ENCODE peak calls at places on chromosomes 5 and 9, in five cellular contexts. One of them, this sample, is unnamed.

GRCh38 chr5:137292461-137293025 is 206.6 kb downstream of the SPOCK1 start:
- DNase-seq in A549: no peak
- DNase-seq in HepG2: no peak
- DNase-seq in K562: no peak
- DNase-seq in GM12878: no peak
- DNase-seq in this sample: no peak

GRCh38 chr5:113176196-113176595 is 199.6 kb downstream of the DCP2 start:
- DNase-seq in A549: no peak
- DNase-seq in HepG2: no peak
- DNase-seq in K562: no peak
- DNase-seq in GM12878: no peak
- DNase-seq in this sample: no peak

GRCh38 chr5:136106351-136106750 is 26.3 kb upstream of the SMAD5 start:
- DNase-seq in A549: no peak
- DNase-seq in HepG2: no peak
- DNase-seq in K562: no peak
- DNase-seq in GM12878: no peak
- DNase-seq in this sample: no peak

GRCh38 chr9:131545003-131545785 is at the start of gene PRRT1B:
- DNase-seq in A549: peak
- DNase-seq in HepG2: peak
- DNase-seq in K562: no peak
- DNase-seq in GM12878: no peak
- DNase-seq in this sample: no peak

GRCh38 chr9:2602704-2603116 is 18.9 kb upstream of the VLDLR start:
- DNase-seq in A549: peak
- DNase-seq in HepG2: no peak
- DNase-seq in K562: no peak
- DNase-seq in GM12878: peak
- DNase-seq in this sample: no peak

GRCh38 chr9:14910178-14910805 is at the start of gene FREM1:
- DNase-seq in A549: no peak
- DNase-seq in HepG2: peak
- DNase-seq in K562: no peak
- DNase-seq in GM12878: no peak
- DNase-seq in this sample: peak

GRCh38 chr5:179720222-179720621 is 12.4 kb upstream of the MAML1 start:
- DNase-seq in A549: no peak
- DNase-seq in HepG2: no peak
- DNase-seq in K562: no peak
- DNase-seq in GM12878: no peak
- DNase-seq in this sample: no peak

GRCh38 chr5:2324788-2325187 is 426.7 kb downstream of the IRX2 start:
- DNase-seq in A549: no peak
- DNase-seq in HepG2: no peak
- DNase-seq in K562: no peak
- DNase-seq in GM12878: no peak
- DNase-seq in this sample: no peak

GRCh38 chr5:5799826-5800225 is 377.3 kb downstream of the ICE1 start:
- DNase-seq in A549: no peak
- DNase-seq in HepG2: no peak
- DNase-seq in K562: no peak
- DNase-seq in GM12878: no peak
- DNase-seq in this sample: peak

GRCh38 chr5:164184158-164184557 is 678.7 kb downstream of the MAT2B start:
- DNase-seq in A549: no peak
- DNase-seq in HepG2: no peak
- DNase-seq in K562: no peak
- DNase-seq in GM12878: no peak
- DNase-seq in this sample: no peak

GRCh38 chr9:131410051-131410491 is 16.2 kb downstream of the PRRC2B start:
- DNase-seq in A549: no peak
- DNase-seq in HepG2: no peak
- DNase-seq in K562: peak
- DNase-seq in GM12878: no peak
- DNase-seq in this sample: no peak

GRCh38 chr5:34762321-34762871 is 76.6 kb upstream of the TTC23L start:
- DNase-seq in A549: no peak
- DNase-seq in HepG2: no peak
- DNase-seq in K562: no peak
- DNase-seq in GM12878: no peak
- DNase-seq in this sample: no peak

GRCh38 chr5:36696059-36696673 is 89.8 kb downstream of the SLC1A3 start:
- DNase-seq in A549: peak
- DNase-seq in HepG2: peak
- DNase-seq in K562: peak
- DNase-seq in GM12878: no peak
- DNase-seq in this sample: peak

GRCh38 chr5:139689631-139690384 is 41.7 kb downstream of the CXXC5 start:
- DNase-seq in A549: peak
- DNase-seq in HepG2: no peak
- DNase-seq in K562: peak
- DNase-seq in GM12878: no peak
- DNase-seq in this sample: no peak

GRCh38 chr9:17291766-17292165 is 156.9 kb downstream of the CNTLN start:
- DNase-seq in A549: no peak
- DNase-seq in HepG2: no peak
- DNase-seq in K562: no peak
- DNase-seq in GM12878: no peak
- DNase-seq in this sample: no peak

GRCh38 chr9:97046228-97046627 is 7.3 kb upstream of the CTSV start:
- DNase-seq in A549: peak
- DNase-seq in HepG2: peak
- DNase-seq in K562: no peak
- DNase-seq in GM12878: no peak
- DNase-seq in this sample: peak

GRCh38 chr9:77848897-77849296 is 182.7 kb downstream of the GNAQ start:
- DNase-seq in A549: peak
- DNase-seq in HepG2: no peak
- DNase-seq in K562: no peak
- DNase-seq in GM12878: no peak
- DNase-seq in this sample: no peak

GRCh38 chr5:143140492-143141231 is 262.8 kb downstream of the NR3C1 start:
- DNase-seq in A549: no peak
- DNase-seq in HepG2: no peak
- DNase-seq in K562: no peak
- DNase-seq in GM12878: no peak
- DNase-seq in this sample: no peak

GRCh38 chr9:114416290-114416689 is 28.5 kb upstream of the AKNA start:
- DNase-seq in A549: no peak
- DNase-seq in HepG2: no peak
- DNase-seq in K562: no peak
- DNase-seq in GM12878: no peak
- DNase-seq in this sample: no peak

GRCh38 chr5:141808857-141809256 is 69.4 kb downstream of the PCDH1 start:
- DNase-seq in A549: no peak
- DNase-seq in HepG2: no peak
- DNase-seq in K562: no peak
- DNase-seq in GM12878: no peak
- DNase-seq in this sample: no peak

GRCh38 chr9:34500623-34501267 is 22.0 kb downstream of the ENHO start:
- DNase-seq in A549: peak
- DNase-seq in HepG2: peak
- DNase-seq in K562: peak
- DNase-seq in GM12878: no peak
- DNase-seq in this sample: no peak

GRCh38 chr5:37495668-37496067 is 116.5 kb downstream of the WDR70 start:
- DNase-seq in A549: peak
- DNase-seq in HepG2: no peak
- DNase-seq in K562: no peak
- DNase-seq in GM12878: no peak
- DNase-seq in this sample: no peak

GRCh38 chr5:101370240-101370639 is 467.2 kb upstream of the ST8SIA4 start:
- DNase-seq in A549: no peak
- DNase-seq in HepG2: no peak
- DNase-seq in K562: no peak
- DNase-seq in GM12878: no peak
- DNase-seq in this sample: no peak

GRCh38 chr9:124939944-124940343 is 939 bp downstream of the GOLGA1 start:
- DNase-seq in A549: no peak
- DNase-seq in HepG2: no peak
- DNase-seq in K562: no peak
- DNase-seq in GM12878: no peak
- DNase-seq in this sample: no peak

GRCh38 chr5:40685952-40686351 is 6.2 kb downstream of the PTGER4 start:
- DNase-seq in A549: no peak
- DNase-seq in HepG2: no peak
- DNase-seq in K562: no peak
- DNase-seq in GM12878: no peak
- DNase-seq in this sample: no peak

GRCh38 chr9:16653491-16654407 is 216.7 kb downstream of the BNC2 start:
- DNase-seq in A549: no peak
- DNase-seq in HepG2: peak
- DNase-seq in K562: no peak
- DNase-seq in GM12878: no peak
- DNase-seq in this sample: no peak

GRCh38 chr5:120096413-120096812 is 367.7 kb upstream of the PRR16 start:
- DNase-seq in A549: peak
- DNase-seq in HepG2: no peak
- DNase-seq in K562: no peak
- DNase-seq in GM12878: no peak
- DNase-seq in this sample: no peak

GRCh38 chr5:120092649-120093048 is 371.5 kb upstream of the PRR16 start:
- DNase-seq in A549: no peak
- DNase-seq in HepG2: no peak
- DNase-seq in K562: no peak
- DNase-seq in GM12878: no peak
- DNase-seq in this sample: no peak

GRCh38 chr5:120091376-120091948 is 372.6 kb upstream of the PRR16 start:
- DNase-seq in A549: no peak
- DNase-seq in HepG2: no peak
- DNase-seq in K562: no peak
- DNase-seq in GM12878: no peak
- DNase-seq in this sample: no peak

GRCh38 chr5:120088831-120089230 is 375.3 kb upstream of the PRR16 start:
- DNase-seq in A549: no peak
- DNase-seq in HepG2: no peak
- DNase-seq in K562: no peak
- DNase-seq in GM12878: no peak
- DNase-seq in this sample: no peak

GRCh38 chr5:120093178-120093577 is 370.9 kb upstream of the PRR16 start:
- DNase-seq in A549: no peak
- DNase-seq in HepG2: no peak
- DNase-seq in K562: no peak
- DNase-seq in GM12878: no peak
- DNase-seq in this sample: no peak
- TF ChIP-seq KDM1A in A549: no peak
- TF ChIP-seq KDM1A in HepG2: no peak
- TF ChIP-seq KDM1A in K562: no peak
- TF ChIP-seq KDM1A in GM12878: no peak
- TF ChIP-seq KDM1A in this sample: no peak

DNA sequence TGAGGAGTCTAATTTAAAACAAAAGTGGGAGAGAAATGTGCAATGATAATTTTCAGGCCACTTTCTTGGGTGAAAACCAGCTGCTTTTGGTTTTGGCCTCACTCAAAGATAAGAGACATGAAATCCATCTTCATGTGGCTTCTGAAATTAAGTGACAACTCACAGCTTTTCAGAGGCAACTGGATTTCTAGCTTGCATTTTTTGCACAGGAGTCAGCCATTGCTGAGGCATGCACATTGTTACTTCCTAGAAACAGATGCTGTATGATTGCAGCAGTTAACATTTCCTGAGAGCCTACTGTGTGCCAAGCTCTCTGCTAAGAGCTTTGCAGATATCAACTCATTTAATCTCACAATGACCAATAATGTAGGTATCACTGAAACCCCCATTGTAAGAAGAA is 562.6 kb downstream of the NR2F1-AS1 start:
- DNase-seq in A549: no peak
- DNase-seq in HepG2: no peak
- DNase-seq in K562: no peak
- DNase-seq in GM12878: no peak
- DNase-seq in this sample: no peak
- TF ChIP-seq KDM1A in A549: no peak
- TF ChIP-seq KDM1A in HepG2: no peak
- TF ChIP-seq KDM1A in K562: no peak
- TF ChIP-seq KDM1A in GM12878: no peak
- TF ChIP-seq KDM1A in this sample: no peak

DNA sequence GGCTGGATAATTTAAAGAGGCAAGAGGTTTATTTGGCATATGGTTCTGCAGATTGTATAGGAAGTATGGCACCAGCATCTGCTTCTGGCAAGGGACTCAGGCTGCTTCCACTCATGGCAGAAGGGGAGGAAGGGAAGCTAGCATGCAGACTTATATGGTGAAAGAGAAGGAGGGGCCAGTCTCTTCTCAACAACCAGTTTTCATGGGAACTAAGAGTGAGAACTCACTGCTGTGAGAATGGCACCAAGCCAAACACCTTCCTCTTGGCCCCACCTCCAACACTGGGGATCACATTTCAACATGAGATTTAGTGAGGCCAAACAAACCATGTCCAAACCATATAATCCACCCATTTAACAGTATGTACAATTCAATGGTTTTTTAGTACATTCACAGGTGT is 113.3 kb upstream of the SHB start:
- DNase-seq in A549: no peak
- DNase-seq in HepG2: no peak
- DNase-seq in K562: no peak
- DNase-seq in GM12878: peak
- DNase-seq in this sample: no peak
- TF ChIP-seq KDM1A in A549: no peak
- TF ChIP-seq KDM1A in HepG2: no peak
- TF ChIP-seq KDM1A in K562: no peak
- TF ChIP-seq KDM1A in GM12878: no peak
- TF ChIP-seq KDM1A in this sample: no peak

GRCh38 chr9:107895524-107896001 is 406.0 kb upstream of the KLF4 start:
- DNase-seq in A549: no peak
- DNase-seq in HepG2: no peak
- DNase-seq in K562: no peak
- DNase-seq in GM12878: no peak
- DNase-seq in this sample: no peak
- TF ChIP-seq KDM1A in A549: no peak
- TF ChIP-seq KDM1A in HepG2: no peak
- TF ChIP-seq KDM1A in K562: no peak
- TF ChIP-seq KDM1A in GM12878: no peak
- TF ChIP-seq KDM1A in this sample: no peak

GRCh38 chr5:10836991-10837390 is 76.0 kb upstream of the DAP start:
- DNase-seq in A549: no peak
- DNase-seq in HepG2: no peak
- DNase-seq in K562: no peak
- DNase-seq in GM12878: no peak
- DNase-seq in this sample: no peak
- TF ChIP-seq KDM1A in A549: no peak
- TF ChIP-seq KDM1A in HepG2: no peak
- TF ChIP-seq KDM1A in K562: no peak
- TF ChIP-seq KDM1A in GM12878: no peak
- TF ChIP-seq KDM1A in this sample: no peak

GRCh38 chr5:75648712-75649111 is 37.5 kb downstream of the ANKDD1B start:
- DNase-seq in A549: no peak
- DNase-seq in HepG2: peak
- DNase-seq in K562: no peak
- DNase-seq in GM12878: peak
- DNase-seq in this sample: no peak
- TF ChIP-seq KDM1A in A549: no peak
- TF ChIP-seq KDM1A in HepG2: no peak
- TF ChIP-seq KDM1A in K562: no peak
- TF ChIP-seq KDM1A in GM12878: no peak
- TF ChIP-seq KDM1A in this sample: no peak

This sample was measured in H1.